ENCODE peak calls at places on chromosomes 11 and 22, in seven cellular contexts. One of them, this sample, is unnamed.

GRCh38 chr11:59267196-59267595 is 54.5 kb upstream of the MPEG1 start:
- DNase-seq in NCI-H774: no peak
- DNase-seq in HEK293T: no peak
- DNase-seq in stomach: no peak
- DNase-seq in pons: no peak
- DNase-seq in AG09309: no peak
- DNase-seq in A673: no peak
- DNase-seq in this sample: no peak

GRCh38 chr11:30453705-30454104 is 130.8 kb downstream of the ARL14EP start:
- DNase-seq in NCI-H774: no peak
- DNase-seq in HEK293T: no peak
- DNase-seq in stomach: no peak
- DNase-seq in pons: no peak
- DNase-seq in AG09309: no peak
- DNase-seq in A673: no peak
- DNase-seq in this sample: no peak

GRCh38 chr11:112281776-112282175 is 21.1 kb upstream of the PLET1 start:
- DNase-seq in NCI-H774: no peak
- DNase-seq in HEK293T: no peak
- DNase-seq in stomach: no peak
- DNase-seq in pons: no peak
- DNase-seq in AG09309: no peak
- DNase-seq in A673: no peak
- DNase-seq in this sample: no peak

GRCh38 chr11:45234306-45235006 is 51.7 kb downstream of the SYT13 start:
- DNase-seq in NCI-H774: no peak
- DNase-seq in HEK293T: no peak
- DNase-seq in stomach: no peak
- DNase-seq in pons: no peak
- DNase-seq in AG09309: no peak
- DNase-seq in A673: no peak
- DNase-seq in this sample: no peak

GRCh38 chr11:13668957-13669521 is 571 bp downstream of the FAR1 start:
- DNase-seq in NCI-H774: peak
- DNase-seq in HEK293T: peak
- DNase-seq in stomach: peak
- DNase-seq in pons: peak
- DNase-seq in AG09309: no peak
- DNase-seq in A673: peak
- DNase-seq in this sample: peak

GRCh38 chr22:31647516-31647915 is 14.5 kb downstream of the PISD start:
- DNase-seq in NCI-H774: no peak
- DNase-seq in HEK293T: no peak
- DNase-seq in stomach: no peak
- DNase-seq in pons: no peak
- DNase-seq in AG09309: peak
- DNase-seq in A673: no peak
- DNase-seq in this sample: peak

GRCh38 chr11:72229925-72230763 is 5.6 kb downstream of the INPPL1 start:
- DNase-seq in NCI-H774: no peak
- DNase-seq in HEK293T: no peak
- DNase-seq in stomach: peak
- DNase-seq in pons: no peak
- DNase-seq in AG09309: no peak
- DNase-seq in A673: no peak
- DNase-seq in this sample: no peak

GRCh38 chr11:27215471-27216267 is 147.3 kb downstream of the CCDC34 start:
- DNase-seq in NCI-H774: peak
- DNase-seq in HEK293T: no peak
- DNase-seq in stomach: peak
- DNase-seq in pons: no peak
- DNase-seq in AG09309: no peak
- DNase-seq in A673: no peak
- DNase-seq in this sample: no peak

GRCh38 chr11:63613517-63614135 is 607 bp downstream of the PLAAT3 start:
- DNase-seq in NCI-H774: no peak
- DNase-seq in HEK293T: no peak
- DNase-seq in stomach: peak
- DNase-seq in pons: peak
- DNase-seq in AG09309: no peak
- DNase-seq in A673: peak
- DNase-seq in this sample: peak

GRCh38 chr11:67059671-67060070 is 3.0 kb downstream of the RHOD start:
- DNase-seq in NCI-H774: no peak
- DNase-seq in HEK293T: no peak
- DNase-seq in stomach: no peak
- DNase-seq in pons: no peak
- DNase-seq in AG09309: no peak
- DNase-seq in A673: no peak
- DNase-seq in this sample: no peak

This sample was measured in HAP-1.